ENCODE peak calls at places on chromosome 18, in nine cellular contexts. Z is cardiac septum, J is NCI-H1930, R is Caki2, L is heart right ventricle, S is right lobe of liver, Q is T-cell, W is Calu3, B is GM06990. X is an unnamed sample.

GRCh38 chr18:12159446-12159845 is 65.8 kb downstream of the ANKRD62 start:
- DNase-seq in B (no peak), S (no peak), Z (no peak), W (no peak), L (no peak), J (no peak), R (peak), Q (no peak), X (no peak)

GRCh38 chr18:21361297-21361880 is 119.4 kb downstream of the GREB1L start:
- DNase-seq in L (no peak), W (no peak), Q (no peak), B (no peak), S (no peak), J (peak), R (no peak), Z (no peak), X (no peak)

GRCh38 chr18:23743733-23744333 is 54.6 kb downstream of the LAMA3 start:
- DNase-seq in S (no peak), Q (no peak), L (no peak), B (no peak), J (no peak), Z (no peak), R (no peak), W (no peak), X (peak)

GRCh38 chr18:75735291-75735690 is 307.8 kb upstream of the SMIM21 start:
- DNase-seq in L (no peak), S (no peak), B (no peak), J (no peak), W (no peak), Q (no peak), Z (no peak), R (no peak), X (no peak)

GRCh38 chr18:32770181-32770650 is 2.6 kb downstream of the KLHL14 start:
- DNase-seq in B (no peak), S (no peak), R (no peak), L (no peak), J (no peak), Z (no peak), W (no peak), Q (no peak), X (no peak)

GRCh38 chr18:76098728-76099514 is 396.1 kb downstream of the ZNF516 start:
- DNase-seq in Q (no peak), L (no peak), R (no peak), J (no peak), B (no peak), W (no peak), S (no peak), Z (no peak), X (no peak)

GRCh38 chr18:1408331-1408835 is 503.7 kb downstream of the ADCYAP1 start:
- DNase-seq in W (no peak), Z (no peak), R (no peak), J (no peak), S (no peak), Q (no peak), L (no peak), B (no peak), X (no peak)

GRCh38 chr18:32093523-32093922 is 1.8 kb downstream of the RNF138 start:
- DNase-seq in L (no peak), S (no peak), J (no peak), Q (no peak), W (no peak), R (no peak), B (no peak), Z (no peak), X (peak)

GRCh38 chr18:58579561-58580047 is 49.3 kb downstream of the ALPK2 start:
- DNase-seq in L (no peak), Q (no peak), J (no peak), B (no peak), Z (no peak), W (no peak), S (peak), R (no peak), X (no peak)

GRCh38 chr18:79121746-79122474 is 52.7 kb downstream of the ATP9B start:
- DNase-seq in W (no peak), S (no peak), Z (no peak), R (no peak), L (no peak), B (no peak), Q (no peak), J (no peak), X (no peak)

GRCh38 chr18:64679121-64679520 is 530.2 kb upstream of the LINC00305 start:
- DNase-seq in J (no peak), Q (no peak), W (no peak), R (no peak), S (no peak), L (no peak), B (no peak), Z (no peak), X (no peak)

GRCh38 chr18:58230438-58231179 is 186.6 kb downstream of the NEDD4L start:
- DNase-seq in Q (no peak), Z (no peak), B (peak), J (no peak), R (peak), L (no peak), S (peak), W (peak), X (no peak)

GRCh38 chr18:61876899-61877298 is 15.9 kb downstream of the RNF152 start:
- DNase-seq in S (no peak), J (peak), L (no peak), Q (no peak), R (no peak), W (no peak), Z (no peak), B (no peak), X (no peak)

GRCh38 chr18:32742620-32743019 is 30.2 kb downstream of the KLHL14 start:
- DNase-seq in Z (no peak), B (no peak), L (no peak), R (peak), S (no peak), W (no peak), Q (no peak), J (no peak), X (no peak)

GRCh38 chr18:33928226-33928625 is 296.5 kb downstream of the NOL4 start:
- DNase-seq in S (no peak), L (no peak), Q (no peak), R (peak), J (no peak), B (no peak), Z (no peak), W (no peak), X (no peak)

GRCh38 chr18:22280453-22280750 is 111.0 kb downstream of the GATA6 start:
- DNase-seq in W (no peak), R (no peak), S (no peak), Q (no peak), Z (no peak), B (no peak), L (no peak), J (no peak), X (no peak)

GRCh38 chr18:74963820-74964446 is 245.0 kb downstream of the PTGR3 start:
- DNase-seq in J (no peak), R (peak), S (no peak), Z (no peak), W (peak), Q (no peak), B (no peak), L (no peak), X (peak)

GRCh38 chr18:9614401-9615279 is at the start of gene PPP4R1:
- DNase-seq in W (peak), B (peak), Z (peak), S (peak), J (peak), Q (peak), R (peak), L (peak), X (peak)

GRCh38 chr18:77118256-77119090 is 14.1 kb downstream of the MBP start:
- DNase-seq in Z (no peak), B (no peak), J (no peak), L (no peak), R (no peak), Q (no peak), W (no peak), S (no peak), X (no peak)

GRCh38 chr18:74540689-74541421 is 6.6 kb downstream of the CNDP1 start:
- DNase-seq in J (no peak), Z (peak), B (no peak), L (no peak), W (no peak), S (no peak), Q (no peak), R (no peak), X (no peak)

GRCh38 chr18:32470713-32471633 is at the start of gene GAREM1:
- DNase-seq in Q (peak), W (peak), R (peak), S (peak), B (peak), J (peak), L (peak), Z (peak), X (peak)

GRCh38 chr18:48408111-48408726 is 964 bp downstream of the ZBTB7C start:
- DNase-seq in J (no peak), Z (no peak), Q (no peak), W (no peak), S (peak), L (peak), R (no peak), B (peak), X (no peak)

GRCh38 chr18:22377769-22378168 is 39.9 kb downstream of the CTAGE1 start:
- DNase-seq in Q (no peak), W (no peak), J (no peak), R (no peak), S (no peak), L (no peak), Z (no peak), B (no peak), X (no peak)